ENCODE peak calls at places on chromosome 6, in five cellular contexts. W, G, A, S and Z are unnamed samples.

GRCh38 chr6:32298632-32299336 is 72.9 kb downstream of the TSBP1 start:
- DNase-seq in A (no peak), S (no peak), W (no peak), G (no peak), Z (no peak)

GRCh38 chr6:20693466-20694063 is 159.3 kb downstream of the CDKAL1 start:
- DNase-seq in W (no peak), G (no peak), A (no peak), S (no peak), Z (no peak)

GRCh38 chr6:74369556-74369993 is 673.6 kb downstream of the CD109 start:
- DNase-seq in S (no peak), W (no peak), G (no peak), A (no peak), Z (no peak)

GRCh38 chr6:127341471-127342202 is 1.8 kb downstream of the ECHDC1 start:
- DNase-seq in S (no peak), W (no peak), G (no peak), A (no peak), Z (no peak)

GRCh38 chr6:42136508-42137191 is 5.8 kb downstream of the C6orf132 start:
- DNase-seq in W (no peak), G (no peak), S (peak; percentile 92), A (no peak), Z (peak; percentile 90)

GRCh38 chr6:123803862-123804681 is at the start of gene NKAIN2:
- DNase-seq in G (peak; percentile 20), A (peak; percentile 66), S (no peak), W (peak; percentile 44), Z (peak; percentile 82)

GRCh38 chr6:154249499-154250298 is 106.9 kb downstream of the IPCEF1 start:
- DNase-seq in A (no peak), W (no peak), G (no peak), S (no peak), Z (no peak)

GRCh38 chr6:48928937-48929336 is 534.1 kb downstream of the MMUT start:
- DNase-seq in G (no peak), S (peak; percentile 6), A (no peak), W (no peak), Z (peak; percentile 22)

GRCh38 chr6:33988121-33989015 is 157.5 kb downstream of the GRM4 start:
- DNase-seq in W (peak; percentile 37), S (no peak), A (peak; percentile 97), G (no peak), Z (no peak)

GRCh38 chr6:27505209-27506027 is 32.5 kb upstream of the ZNF184 start:
- DNase-seq in G (no peak), W (no peak), S (peak; percentile 43), A (peak; percentile 77), Z (peak; percentile 70)

GRCh38 chr6:158418501-158418900 is 106.2 kb downstream of the TULP4 start:
- DNase-seq in G (no peak), A (no peak), S (no peak), W (no peak), Z (no peak)

GRCh38 chr6:52522151-52522626 is 54.7 kb downstream of the TRAM2 start:
- DNase-seq in G (peak; percentile 61), A (no peak), W (no peak), S (no peak), Z (no peak)

GRCh38 chr6:166952567-166953464 is 3.5 kb downstream of the RNASET2 start:
- DNase-seq in W (no peak), A (no peak), G (no peak), S (no peak), Z (no peak)

GRCh38 chr6:162965366-162965765 is 237.6 kb downstream of the PACRG start:
- DNase-seq in A (no peak), S (no peak), G (no peak), W (no peak), Z (peak; percentile 73)

GRCh38 chr6:170137911-170138910 is 152.7 kb downstream of the DLL1 start:
- DNase-seq in S (peak; percentile 52), G (no peak), A (no peak), W (no peak), Z (no peak)

GRCh38 chr6:158978752-158979151 is 21.2 kb downstream of the RSPH3 start:
- DNase-seq in G (no peak), W (no peak), S (no peak), A (no peak), Z (no peak)

GRCh38 chr6:116291701-116292396 is 12.1 kb upstream of the TSPYL1 start:
- DNase-seq in G (no peak), A (no peak), W (no peak), S (no peak), Z (no peak)

GRCh38 chr6:1348675-1349074 is 36.8 kb downstream of the FOXQ1 start:
- DNase-seq in W (no peak), A (no peak), S (no peak), G (peak; percentile 66), Z (peak; percentile 32)

GRCh38 chr6:52363222-52363867 is 1.4 kb downstream of the PAQR8 start:
- DNase-seq in S (no peak), G (no peak), A (no peak), W (no peak), Z (no peak)

GRCh38 chr6:131937219-131937618 is 14.0 kb downstream of the CCN2 start:
- DNase-seq in G (no peak), A (no peak), W (no peak), S (no peak), Z (no peak)

GRCh38 chr6:151071295-151071694 is 168.5 kb upstream of the AKAP12 start:
- DNase-seq in S (no peak), G (peak; percentile 50), A (no peak), W (no peak), Z (no peak)